ENCODE peak calls at places on chromosomes 12 and 14, in eight cellular contexts. P is thyroid gland; X is mucosa of gallbladder; R is putamen; Y is stromal cell of bone marrow; F is CD4-positive, CD25-positive, alpha-beta regulatory T cell; L is tibial artery; Z is activated naive CD4-positive, alpha-beta T cell treated with anti-CD3 and anti-CD28 coated beads, Interleukin-2, amount 10 ng/mL, durations not matched to agents 7 days and 5 days. C is an unnamed sample.

GRCh38 chr12:76049575-76050251 is 18.1 kb upstream of the PHLDA1 start:
- DNase-seq in X (no peak), F (no peak), P (no peak), Z (no peak), Y (no peak), R (no peak), L (no peak), C (no peak)

GRCh38 chr12:58310828-58311273 is 369.5 kb downstream of the ATP23 start:
- DNase-seq in Y (peak), X (no peak), L (no peak), F (no peak), P (no peak), R (no peak), Z (no peak), C (peak)

GRCh38 chr14:23864856-23865255 is 88.7 kb upstream of the DHRS4 start:
- DNase-seq in Z (no peak), Y (no peak), F (no peak), P (no peak), X (no peak), L (no peak), R (no peak), C (no peak)

GRCh38 chr12:104604995-104605675 is 148.4 kb downstream of the CHST11 start:
- DNase-seq in F (no peak), R (no peak), L (peak), P (no peak), Y (no peak), X (no peak), Z (no peak), C (no peak)

GRCh38 chr12:92596388-92596787 is 106.4 kb upstream of the PLEKHG7 start:
- DNase-seq in L (no peak), P (no peak), F (no peak), Z (no peak), R (no peak), Y (no peak), X (no peak), C (peak)

GRCh38 chr12:13851828-13852227 is 129.6 kb downstream of the GRIN2B start:
- DNase-seq in F (no peak), Y (no peak), R (peak), X (no peak), P (no peak), L (no peak), Z (no peak), C (no peak)

GRCh38 chr12:93164103-93164880 is 213.4 kb upstream of the NUDT4 start:
- DNase-seq in P (no peak), Z (no peak), F (no peak), X (no peak), Y (no peak), R (no peak), L (no peak), C (peak)

GRCh38 chr14:96167224-96168148 is 37.2 kb upstream of the BDKRB2 start:
- DNase-seq in F (no peak), L (no peak), Z (no peak), P (no peak), Y (peak), R (no peak), X (no peak), C (peak)

GRCh38 chr12:91406920-91407341 is 224.3 kb upstream of the DCN start:
- DNase-seq in R (no peak), Y (no peak), F (no peak), Z (no peak), P (no peak), L (no peak), X (no peak), C (peak)

GRCh38 chr12:23895792-23896218 is 53.7 kb downstream of the SOX5 start:
- DNase-seq in X (no peak), P (no peak), F (no peak), Z (no peak), L (no peak), R (peak), Y (no peak), C (no peak)

GRCh38 chr12:12456637-12457036 is 99.8 kb downstream of the BORCS5 start:
- DNase-seq in R (no peak), Z (no peak), F (peak), P (no peak), X (no peak), L (no peak), Y (peak), C (no peak)

C was measured in HCEC 1CT.